ENCODE peak calls at places on chromosomes 6 and 20, in five cellular contexts. One of them, this sample, is unnamed.
A peak's percentile ranks its signal among the peaks of the same experiment; 100 is the strongest.

GRCh38 chr6:118187568-118188164 is 280.6 kb downstream of the SLC35F1 start:
- DNase-seq in SK-N-SH: no peak
- DNase-seq in HT-29: no peak
- DNase-seq in activated effector memory CD4-positive, alpha-beta T cell treated with anti-CD3 and anti-CD28 coated beads, Interleukin-2, amount 50 U/mL, for 16 hours: no peak
- DNase-seq in cerebellum: no peak
- DNase-seq in this sample: no peak

GRCh38 chr6:32932132-32932868 is 8.5 kb downstream of the HLA-DMB start:
- DNase-seq in SK-N-SH: no peak
- DNase-seq in cerebellum: no peak
- DNase-seq in HT-29: no peak
- DNase-seq in activated effector memory CD4-positive, alpha-beta T cell treated with anti-CD3 and anti-CD28 coated beads, Interleukin-2, amount 50 U/mL, for 16 hours: no peak
- DNase-seq in this sample: peak; percentile 4

GRCh38 chr6:64012351-64013060 is 376.9 kb downstream of the PHF3 start:
- DNase-seq in SK-N-SH: peak; percentile 75
- DNase-seq in HT-29: peak; percentile 84
- DNase-seq in cerebellum: peak; percentile 19
- DNase-seq in activated effector memory CD4-positive, alpha-beta T cell treated with anti-CD3 and anti-CD28 coated beads, Interleukin-2, amount 50 U/mL, for 16 hours: no peak
- DNase-seq in this sample: peak; percentile 59

GRCh38 chr6:144259988-144260387 is 25.1 kb upstream of the UTRN start:
- DNase-seq in activated effector memory CD4-positive, alpha-beta T cell treated with anti-CD3 and anti-CD28 coated beads, Interleukin-2, amount 50 U/mL, for 16 hours: no peak
- DNase-seq in HT-29: no peak
- DNase-seq in SK-N-SH: no peak
- DNase-seq in cerebellum: no peak
- DNase-seq in this sample: no peak

GRCh38 chr20:21839982-21840381 is 134.5 kb downstream of the PAX1 start:
- DNase-seq in HT-29: no peak
- DNase-seq in SK-N-SH: no peak
- DNase-seq in activated effector memory CD4-positive, alpha-beta T cell treated with anti-CD3 and anti-CD28 coated beads, Interleukin-2, amount 50 U/mL, for 16 hours: no peak
- DNase-seq in cerebellum: no peak
- DNase-seq in this sample: no peak

GRCh38 chr6:33313709-33314514 is at the start of gene TAPBP:
- DNase-seq in cerebellum: peak; percentile 54
- DNase-seq in HT-29: peak; percentile 72
- DNase-seq in activated effector memory CD4-positive, alpha-beta T cell treated with anti-CD3 and anti-CD28 coated beads, Interleukin-2, amount 50 U/mL, for 16 hours: peak; percentile 95
- DNase-seq in SK-N-SH: peak; percentile 75
- DNase-seq in this sample: peak; percentile 73

GRCh38 chr6:10276106-10276505 is 138.8 kb downstream of the TFAP2A start:
- DNase-seq in HT-29: no peak
- DNase-seq in activated effector memory CD4-positive, alpha-beta T cell treated with anti-CD3 and anti-CD28 coated beads, Interleukin-2, amount 50 U/mL, for 16 hours: no peak
- DNase-seq in SK-N-SH: no peak
- DNase-seq in cerebellum: no peak
- DNase-seq in this sample: peak; percentile 28

GRCh38 chr6:6248651-6249050 is 71.8 kb downstream of the F13A1 start:
- DNase-seq in SK-N-SH: no peak
- DNase-seq in HT-29: no peak
- DNase-seq in cerebellum: no peak
- DNase-seq in activated effector memory CD4-positive, alpha-beta T cell treated with anti-CD3 and anti-CD28 coated beads, Interleukin-2, amount 50 U/mL, for 16 hours: no peak
- DNase-seq in this sample: no peak

GRCh38 chr6:154157082-154157481 is 118.0 kb downstream of the OPRM1 start:
- DNase-seq in activated effector memory CD4-positive, alpha-beta T cell treated with anti-CD3 and anti-CD28 coated beads, Interleukin-2, amount 50 U/mL, for 16 hours: peak; percentile 67
- DNase-seq in HT-29: no peak
- DNase-seq in cerebellum: no peak
- DNase-seq in SK-N-SH: no peak
- DNase-seq in this sample: no peak

GRCh38 chr6:124960757-124961467 is 1.3 kb upstream of the RNF217 start:
- DNase-seq in cerebellum: no peak
- DNase-seq in SK-N-SH: no peak
- DNase-seq in HT-29: no peak
- DNase-seq in activated effector memory CD4-positive, alpha-beta T cell treated with anti-CD3 and anti-CD28 coated beads, Interleukin-2, amount 50 U/mL, for 16 hours: no peak
- DNase-seq in this sample: peak; percentile 24

GRCh38 chr20:8331740-8332412 is 199.8 kb downstream of the PLCB1 start:
- DNase-seq in SK-N-SH: no peak
- DNase-seq in HT-29: no peak
- DNase-seq in activated effector memory CD4-positive, alpha-beta T cell treated with anti-CD3 and anti-CD28 coated beads, Interleukin-2, amount 50 U/mL, for 16 hours: no peak
- DNase-seq in cerebellum: peak; percentile 14
- DNase-seq in this sample: peak; percentile 66

GRCh38 chr6:154514481-154514880 is 4.0 kb upstream of the CNKSR3 start:
- DNase-seq in SK-N-SH: no peak
- DNase-seq in cerebellum: no peak
- DNase-seq in HT-29: no peak
- DNase-seq in activated effector memory CD4-positive, alpha-beta T cell treated with anti-CD3 and anti-CD28 coated beads, Interleukin-2, amount 50 U/mL, for 16 hours: no peak
- DNase-seq in this sample: no peak

GRCh38 chr6:165010556-165011535 is 298.6 kb downstream of the C6orf118 start:
- DNase-seq in SK-N-SH: no peak
- DNase-seq in cerebellum: no peak
- DNase-seq in HT-29: no peak
- DNase-seq in activated effector memory CD4-positive, alpha-beta T cell treated with anti-CD3 and anti-CD28 coated beads, Interleukin-2, amount 50 U/mL, for 16 hours: no peak
- DNase-seq in this sample: peak; percentile 9

GRCh38 chr6:167647333-167647732 is 179.4 kb upstream of the AFDN start:
- DNase-seq in SK-N-SH: no peak
- DNase-seq in activated effector memory CD4-positive, alpha-beta T cell treated with anti-CD3 and anti-CD28 coated beads, Interleukin-2, amount 50 U/mL, for 16 hours: no peak
- DNase-seq in HT-29: no peak
- DNase-seq in cerebellum: no peak
- DNase-seq in this sample: peak; percentile 31

This sample was measured in astrocyte of the spinal cord.